ENCODE peak calls at places on chromosomes 7 and 10, in seven cellular contexts. K is heart right ventricle, G is lower leg skin, O is GM12891, L is kidney tubule cell, T is NCI-H82, B is cardiac muscle cell. H is an unnamed sample.

GRCh38 chr10:61304751-61305150 is 148.4 kb downstream of the TMEM26 start:
- DNase-seq in K (no peak), T (no peak), O (no peak), L (no peak), G (no peak), B (no peak), H (no peak)

GRCh38 chr10:50928190-50928552 is 42.7 kb upstream of the A1CF start:
- DNase-seq in B (no peak), T (no peak), K (no peak), G (no peak), L (no peak), O (no peak), H (no peak)

GRCh38 chr7:6392712-6393666 is 54.8 kb downstream of the DAGLB start:
- DNase-seq in T (no peak), B (peak; percentile 79), L (peak; percentile 95), K (peak; percentile 52), O (no peak), G (peak; percentile 91), H (peak; percentile 56)

GRCh38 chr7:11358637-11359036 is 385.0 kb downstream of the PHF14 start:
- DNase-seq in B (no peak), K (no peak), G (no peak), L (no peak), O (no peak), T (no peak), H (no peak)

GRCh38 chr10:130928306-130928705 is 383.2 kb downstream of the TCERG1L start:
- DNase-seq in T (no peak), O (no peak), G (no peak), L (no peak), B (no peak), K (no peak), H (no peak)

GRCh38 chr10:122276611-122277205 is 5.6 kb downstream of the BTBD16 start:
- DNase-seq in L (peak; percentile 69), K (no peak), T (no peak), B (no peak), G (peak; percentile 71), O (no peak), H (no peak)

GRCh38 chr10:95697429-95697828 is 3.7 kb upstream of the TCTN3 start:
- DNase-seq in L (no peak), O (no peak), B (no peak), K (no peak), G (no peak), T (peak; percentile 0), H (no peak)

GRCh38 chr7:5699951-5700384 is 81.5 kb downstream of the RNF216 start:
- DNase-seq in K (no peak), L (peak; percentile 76), G (no peak), T (no peak), B (no peak), O (peak; percentile 26), H (no peak)

GRCh38 chr10:5595591-5596590 is 70.5 kb downstream of the ASB13 start:
- DNase-seq in K (no peak), T (no peak), G (no peak), O (no peak), B (no peak), L (peak; percentile 93), H (peak; percentile 57)

GRCh38 chr10:33116293-33116697 is 158.3 kb upstream of the ITGB1 start:
- DNase-seq in L (peak; percentile 55), K (no peak), O (no peak), T (peak; percentile 64), B (peak; percentile 70), G (peak; percentile 43), H (no peak)

GRCh38 chr7:135774284-135774683 is 25.7 kb upstream of the FAM180A start:
- DNase-seq in L (peak; percentile 87), G (no peak), K (no peak), B (no peak), O (no peak), T (no peak), H (no peak)

GRCh38 chr7:106050743-106051110 is 61.4 kb downstream of the SYPL1 start:
- DNase-seq in L (peak; percentile 70), K (no peak), B (no peak), G (no peak), T (no peak), O (no peak), H (no peak)

GRCh38 chr10:60353519-60354258 is 36.0 kb downstream of the ANK3 start:
- DNase-seq in B (no peak), T (no peak), O (no peak), K (peak; percentile 23), G (no peak), L (no peak), H (no peak)

GRCh38 chr10:70784476-70784875 is 701 bp downstream of the TBATA start:
- DNase-seq in O (no peak), L (peak; percentile 66), T (no peak), G (no peak), B (no peak), K (no peak), H (no peak)

GRCh38 chr7:14000247-14000646 is 10.8 kb upstream of the ETV1 start:
- DNase-seq in K (no peak), L (peak; percentile 34), O (no peak), G (no peak), T (no peak), B (no peak), H (no peak)

GRCh38 chr7:66377045-66377444 is 171.9 kb downstream of the TPST1 start:
- DNase-seq in B (no peak), T (no peak), K (no peak), G (no peak), O (no peak), L (no peak), H (peak; percentile 90)

GRCh38 chr7:1137517-1138167 is 22.4 kb downstream of the ZFAND2A start:
- DNase-seq in T (no peak), B (no peak), K (no peak), G (no peak), O (no peak), L (peak; percentile 20), H (no peak)

GRCh38 chr10:130174343-130174742 is 38.2 kb downstream of the GLRX3 start:
- DNase-seq in K (no peak), B (no peak), G (no peak), O (no peak), L (no peak), T (no peak), H (no peak)

GRCh38 chr10:118564652-118565051 is 30.8 kb downstream of the PRLHR start:
- DNase-seq in O (no peak), K (no peak), B (peak; percentile 35), L (no peak), T (peak; percentile 43), G (no peak), H (no peak)

GRCh38 chr7:142425281-142425680 is 167.4 kb upstream of the PRSS58 start:
- DNase-seq in L (no peak), T (no peak), O (no peak), B (no peak), K (no peak), G (no peak), H (no peak)

GRCh38 chr7:46754135-46754730 is 827.7 kb downstream of the TNS3 start:
- DNase-seq in O (no peak), B (no peak), G (no peak), T (no peak), L (peak; percentile 27), K (no peak), H (no peak)

GRCh38 chr7:28988818-28989595 is 30.9 kb upstream of the TRIL start:
- DNase-seq in O (no peak), T (no peak), B (no peak), L (peak; percentile 70), G (peak; percentile 86), K (peak; percentile 17), H (no peak)

GRCh38 chr7:116969371-116969902 is 16.1 kb downstream of the ST7 start:
- DNase-seq in K (no peak), G (no peak), T (no peak), B (no peak), O (no peak), L (no peak), H (no peak)

GRCh38 chr10:31133628-31134302 is 102.1 kb upstream of the ZNF438 start:
- DNase-seq in O (peak; percentile 73), L (peak; percentile 66), T (peak; percentile 98), G (peak; percentile 95), B (peak; percentile 81), K (peak; percentile 90), H (no peak)

GRCh38 chr10:5476918-5477525 is 22.3 kb downstream of the CALML5 start:
- DNase-seq in T (peak; percentile 66), B (no peak), G (no peak), K (no peak), L (no peak), O (no peak), H (no peak)

GRCh38 chr10:15660990-15661389 is 58.7 kb downstream of the ITGA8 start:
- DNase-seq in K (no peak), O (no peak), L (no peak), G (no peak), T (peak; percentile 18), B (no peak), H (no peak)

GRCh38 chr7:127600885-127601284 is 7.3 kb downstream of the FSCN3 start:
- DNase-seq in B (no peak), T (no peak), G (no peak), K (no peak), O (no peak), L (no peak), H (no peak)

GRCh38 chr10:3108575-3109105 is 41.3 kb downstream of the PFKP start:
- DNase-seq in G (no peak), K (no peak), B (no peak), O (no peak), L (no peak), T (no peak), H (no peak)

GRCh38 chr10:123583639-123584418 is 82.3 kb upstream of the GPR26 start:
- DNase-seq in G (peak; percentile 94), B (peak; percentile 94), O (peak; percentile 49), L (peak; percentile 70), T (peak; percentile 77), K (peak; percentile 79), H (no peak)

GRCh38 chr7:44634187-44634838 is 27.9 kb downstream of the OGDH start:
- DNase-seq in B (no peak), T (no peak), L (no peak), K (no peak), O (no peak), G (no peak), H (no peak)

GRCh38 chr7:80827238-80827633 is 91.6 kb downstream of the SEMA3C start:
- DNase-seq in L (no peak), O (no peak), G (no peak), K (no peak), B (no peak), T (no peak), H (no peak)

GRCh38 chr7:39910108-39910869 is 39.8 kb upstream of the CDK13 start:
- DNase-seq in G (peak; percentile 64), T (peak; percentile 12), O (no peak), L (no peak), B (peak; percentile 44), K (no peak), H (no peak)

GRCh38 chr10:24238527-24239247 is 29.7 kb downstream of the KIAA1217 start:
- DNase-seq in K (no peak), L (peak; percentile 57), T (no peak), O (no peak), G (peak; percentile 57), B (no peak), H (no peak)

GRCh38 chr10:24444337-24444736 is 235.4 kb downstream of the KIAA1217 start:
- DNase-seq in B (no peak), K (no peak), O (no peak), G (no peak), L (peak; percentile 71), T (no peak), H (no peak)

GRCh38 chr7:150945853-150946825 is 32.0 kb downstream of the KCNH2 start:
- DNase-seq in G (peak; percentile 84), O (peak; percentile 12), T (no peak), L (no peak), K (peak; percentile 79), B (no peak), H (peak; percentile 92)

GRCh38 chr7:106283831-106284515 is 810 bp downstream of the NAMPT start:
- DNase-seq in L (peak; percentile 50), K (peak; percentile 53), O (no peak), G (peak; percentile 92), T (peak; percentile 59), B (peak; percentile 66), H (no peak)

GRCh38 chr7:131424219-131424822 is 96.6 kb downstream of the MKLN1 start:
- DNase-seq in G (no peak), L (peak; percentile 35), O (no peak), B (peak; percentile 17), K (no peak), T (peak; percentile 62), H (no peak)